ENCODE peak calls at places on chromosomes 4 and X, in four cellular contexts. One of them, this sample, is unnamed.

GRCh38 chr4:108081251-108081650 is 87.5 kb downstream of the LEF1 start:
- DNase-seq in K562: no peak
- DNase-seq in HepG2: no peak
- DNase-seq in GM12878: no peak
- DNase-seq in this sample: no peak

GRCh38 chrX:23855569-23855968 is 52.2 kb downstream of the APOO start:
- DNase-seq in K562: no peak
- DNase-seq in HepG2: no peak
- DNase-seq in GM12878: no peak
- DNase-seq in this sample: no peak

GRCh38 chrX:145405012-145405411 is 157.7 kb downstream of the SPANXN1 start:
- DNase-seq in K562: peak
- DNase-seq in HepG2: peak
- DNase-seq in GM12878: no peak
- DNase-seq in this sample: peak

GRCh38 chrX:15761564-15762191 is 23.6 kb downstream of the CA5B start:
- DNase-seq in HepG2: no peak
- DNase-seq in K562: peak
- DNase-seq in GM12878: no peak
- DNase-seq in this sample: peak

GRCh38 chr4:33649015-33649414 is 2595.3 kb downstream of the ARAP2 start:
- DNase-seq in K562: no peak
- DNase-seq in GM12878: no peak
- DNase-seq in HepG2: no peak
- DNase-seq in this sample: no peak

GRCh38 chr4:183287677-183288076 is 32.4 kb downstream of the CLDN22 start:
- DNase-seq in HepG2: no peak
- DNase-seq in GM12878: no peak
- DNase-seq in K562: no peak
- DNase-seq in this sample: no peak

GRCh38 chr4:61604054-61604453 is 403.9 kb downstream of the ADGRL3 start:
- DNase-seq in HepG2: no peak
- DNase-seq in K562: no peak
- DNase-seq in GM12878: no peak
- DNase-seq in this sample: no peak

GRCh38 chr4:105184316-105184988 is 37.8 kb downstream of the TET2 start:
- DNase-seq in K562: no peak
- DNase-seq in GM12878: no peak
- DNase-seq in HepG2: no peak
- DNase-seq in this sample: no peak

GRCh38 chrX:15929231-15929630 is 74.6 kb upstream of the AP1S2 start:
- DNase-seq in HepG2: no peak
- DNase-seq in GM12878: no peak
- DNase-seq in K562: no peak
- DNase-seq in this sample: no peak

GRCh38 chrX:150581093-150581775 is 12.8 kb downstream of the MTM1 start:
- DNase-seq in HepG2: peak
- DNase-seq in K562: no peak
- DNase-seq in GM12878: no peak
- DNase-seq in this sample: peak

GRCh38 chrX:75522565-75523411 is at the start of gene ZDHHC15:
- DNase-seq in HepG2: no peak
- DNase-seq in GM12878: peak
- DNase-seq in K562: no peak
- DNase-seq in this sample: no peak

GRCh38 chr4:189404271-189404670 is 536.4 kb upstream of the FRG1 start:
- DNase-seq in GM12878: no peak
- DNase-seq in HepG2: no peak
- DNase-seq in K562: no peak
- DNase-seq in this sample: no peak

GRCh38 chr4:125728568-125728967 is 413.8 kb downstream of the FAT4 start:
- DNase-seq in HepG2: no peak
- DNase-seq in GM12878: no peak
- DNase-seq in K562: no peak
- DNase-seq in this sample: peak

DNA sequence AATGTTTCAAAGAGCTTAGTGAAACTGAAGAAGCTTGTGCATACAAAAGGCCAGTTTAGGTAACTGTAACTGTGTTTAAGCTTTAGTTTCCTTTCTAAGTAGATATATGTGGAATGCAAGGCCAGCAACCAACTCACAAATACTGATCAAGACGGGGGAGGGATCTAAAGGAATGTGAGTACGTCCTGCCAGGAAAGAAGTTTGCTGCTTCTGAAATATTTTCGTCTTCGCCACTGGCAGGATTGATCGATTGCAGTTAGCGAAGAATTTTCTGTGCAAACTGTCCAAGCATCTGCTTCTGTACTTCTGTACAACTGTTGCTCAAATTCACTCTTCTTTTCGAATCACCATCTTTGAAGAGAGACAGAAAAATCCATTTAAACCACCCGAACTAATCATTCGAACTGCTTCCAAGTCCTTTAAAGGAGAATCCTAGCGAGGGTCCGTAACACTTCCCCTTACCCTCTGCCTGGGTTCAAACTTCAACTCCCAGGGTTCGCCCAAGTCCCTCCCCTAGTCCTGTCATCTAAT is 373 bp upstream of the INTS6L start:
- DNase-seq in HepG2: no peak
- DNase-seq in K562: no peak
- DNase-seq in GM12878: no peak
- DNase-seq in this sample: no peak
- H3K4me2 ChIP-seq in HepG2: no peak
- H3K4me2 ChIP-seq in K562: peak
- H3K4me2 ChIP-seq in GM12878: peak
- H3K4me2 ChIP-seq in this sample: peak

GRCh38 chr4:176189891-176190795 is 5.2 kb downstream of the SPATA4 start:
- DNase-seq in GM12878: no peak
- DNase-seq in K562: no peak
- DNase-seq in HepG2: no peak
- DNase-seq in this sample: no peak

GRCh38 chr4:176193126-176193525 is 2.3 kb downstream of the SPATA4 start:
- DNase-seq in GM12878: no peak
- DNase-seq in HepG2: no peak
- DNase-seq in K562: no peak
- DNase-seq in this sample: no peak

GRCh38 chr4:176193898-176194297 is 1.5 kb downstream of the SPATA4 start:
- DNase-seq in HepG2: no peak
- DNase-seq in GM12878: no peak
- DNase-seq in K562: no peak
- DNase-seq in this sample: peak

GRCh38 chr4:176188654-176189053 is 6.7 kb downstream of the SPATA4 start:
- DNase-seq in HepG2: no peak
- DNase-seq in GM12878: no peak
- DNase-seq in K562: no peak
- DNase-seq in this sample: no peak

DNA sequence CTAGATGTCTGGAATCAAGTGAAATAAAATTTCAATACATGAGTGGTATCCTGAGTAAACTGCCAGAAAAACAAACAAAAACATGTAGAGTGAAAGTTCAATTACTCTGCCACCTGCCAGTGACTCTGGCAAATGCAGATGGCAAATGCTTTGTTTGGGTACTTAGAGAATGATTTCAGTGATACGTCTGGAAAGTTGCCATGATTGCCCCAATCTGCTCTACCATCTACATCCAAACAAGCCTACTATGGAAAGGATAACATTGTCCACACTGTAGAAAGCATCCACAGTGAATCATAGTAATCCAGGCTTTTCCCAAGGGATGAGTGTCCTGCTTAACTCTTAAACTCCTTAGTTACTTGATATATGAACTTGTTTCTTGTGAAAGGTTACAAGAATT is 3.4 kb downstream of the SPATA4 start:
- DNase-seq in K562: no peak
- DNase-seq in GM12878: no peak
- DNase-seq in HepG2: no peak
- DNase-seq in this sample: no peak
- TF ChIP-seq KDM1A in K562: no peak
- TF ChIP-seq KDM1A in GM12878: no peak
- TF ChIP-seq KDM1A in HepG2: no peak
- TF ChIP-seq KDM1A in this sample: no peak

DNA sequence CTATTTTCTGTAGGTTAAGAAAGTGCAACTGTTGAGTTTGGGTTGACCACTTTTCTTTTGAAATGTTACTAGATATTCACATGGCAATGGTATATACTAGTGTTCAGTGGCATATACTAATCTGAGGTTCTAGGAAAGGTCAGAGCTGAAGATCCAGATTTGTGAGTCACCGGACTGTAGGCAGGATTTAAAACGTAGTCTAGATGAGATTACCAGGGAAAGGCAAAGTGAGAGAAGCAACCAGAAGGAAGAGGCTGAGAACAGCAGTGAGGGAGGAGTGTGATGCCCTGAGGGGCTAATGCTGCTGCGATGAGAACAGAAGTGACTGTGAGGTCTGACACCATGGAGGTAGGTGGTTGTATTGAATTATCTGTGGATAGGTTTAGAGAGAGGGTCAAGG is 9.7 kb upstream of the PLA2G12A start:
- DNase-seq in GM12878: no peak
- DNase-seq in K562: no peak
- DNase-seq in HepG2: no peak
- DNase-seq in this sample: no peak
- TF ChIP-seq MYC in GM12878: no peak
- TF ChIP-seq MYC in K562: no peak
- TF ChIP-seq MYC in HepG2: no peak
- TF ChIP-seq MYC in this sample: no peak

GRCh38 chr4:146224331-146224966 is 10.1 kb downstream of the REELD1 start:
- DNase-seq in GM12878: no peak
- DNase-seq in HepG2: no peak
- DNase-seq in K562: no peak
- DNase-seq in this sample: no peak

DNA sequence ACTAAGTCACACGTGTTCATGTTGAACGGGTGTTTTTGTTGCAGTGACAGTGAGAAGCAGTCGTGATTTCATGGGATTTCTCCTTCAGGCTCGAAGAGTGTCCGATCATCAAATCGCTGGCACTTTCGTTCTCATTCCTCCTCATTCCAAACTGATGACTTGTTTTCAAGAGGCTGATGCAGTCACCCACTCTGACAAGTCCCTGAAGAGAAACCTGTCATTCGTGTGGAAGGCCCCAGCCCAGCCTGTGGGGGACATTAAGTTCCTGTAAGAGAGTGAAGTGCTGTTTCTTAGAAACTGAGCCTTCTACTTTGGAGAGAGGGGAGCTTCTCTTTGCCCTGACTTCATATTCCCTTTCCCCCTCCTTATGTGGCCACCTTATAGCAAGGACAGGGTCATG is 8.0 kb downstream of the REELD1 start:
- DNase-seq in GM12878: no peak
- DNase-seq in HepG2: no peak
- DNase-seq in K562: no peak
- DNase-seq in this sample: no peak
- H3K4me2 ChIP-seq in GM12878: no peak
- H3K4me2 ChIP-seq in HepG2: no peak
- H3K4me2 ChIP-seq in K562: no peak
- H3K4me2 ChIP-seq in this sample: peak

DNA sequence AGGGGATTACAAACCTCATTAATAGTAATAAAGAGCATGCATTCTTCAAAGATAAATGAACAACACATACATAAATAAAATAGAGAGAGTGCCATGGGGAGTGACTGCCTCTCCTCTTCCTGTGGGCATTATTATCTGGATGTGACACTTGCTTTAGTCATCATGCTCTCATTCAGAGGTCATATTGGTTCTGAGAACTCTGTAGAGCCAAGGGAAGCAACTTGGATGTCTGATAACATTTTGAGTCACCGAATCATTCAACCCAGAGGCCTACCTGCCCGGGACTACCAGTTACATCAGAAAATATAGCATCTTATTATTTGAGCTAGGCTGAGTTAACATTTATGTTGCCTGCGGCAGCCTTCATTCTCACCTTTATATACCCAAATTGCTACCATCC is 489.5 kb downstream of the STIM2 start:
- DNase-seq in HepG2: no peak
- DNase-seq in GM12878: no peak
- DNase-seq in K562: peak
- DNase-seq in this sample: no peak
- TF ChIP-seq KDM1A in HepG2: no peak
- TF ChIP-seq KDM1A in GM12878: no peak
- TF ChIP-seq KDM1A in K562: no peak
- TF ChIP-seq KDM1A in this sample: no peak

GRCh38 chr4:83870551-83870950 is 334.6 kb downstream of the GPAT3 start:
- DNase-seq in HepG2: no peak
- DNase-seq in K562: no peak
- DNase-seq in GM12878: no peak
- DNase-seq in this sample: no peak
- TF ChIP-seq MYC in HepG2: no peak
- TF ChIP-seq MYC in K562: no peak
- TF ChIP-seq MYC in GM12878: no peak
- TF ChIP-seq MYC in this sample: no peak

This sample was measured in A549.